ENCODE peak calls at places on chromosomes 7 and 10, in six cellular contexts. One of them, this sample, is unnamed.

GRCh38 chr10:79487296-79488194 is 24.8 kb upstream of the EIF5AL1 start:
- DNase-seq in endodermal cell: peak; percentile 96
- DNase-seq in bronchial epithelial cell: peak; percentile 53
- DNase-seq in mammary epithelial cell: peak; percentile 23
- DNase-seq in ovary: peak; percentile 43
- DNase-seq in uterus: peak; percentile 61
- DNase-seq in this sample: peak; percentile 79

GRCh38 chr10:124177180-124177518 is 83.8 kb upstream of the CHST15 start:
- DNase-seq in bronchial epithelial cell: no peak
- DNase-seq in endodermal cell: no peak
- DNase-seq in uterus: no peak
- DNase-seq in mammary epithelial cell: no peak
- DNase-seq in ovary: no peak
- DNase-seq in this sample: no peak

GRCh38 chr7:2633538-2634264 is 1.9 kb downstream of the TTYH3 start:
- DNase-seq in bronchial epithelial cell: peak; percentile 74
- DNase-seq in ovary: peak; percentile 49
- DNase-seq in mammary epithelial cell: peak; percentile 70
- DNase-seq in uterus: peak; percentile 78
- DNase-seq in endodermal cell: peak; percentile 74
- DNase-seq in this sample: no peak

GRCh38 chr7:38863609-38864291 is 45.2 kb downstream of the VPS41 start:
- DNase-seq in ovary: no peak
- DNase-seq in bronchial epithelial cell: peak; percentile 89
- DNase-seq in mammary epithelial cell: peak; percentile 81
- DNase-seq in uterus: no peak
- DNase-seq in endodermal cell: peak; percentile 63
- DNase-seq in this sample: no peak

GRCh38 chr7:132655071-132655761 is 78.9 kb upstream of the PLXNA4 start:
- DNase-seq in endodermal cell: peak; percentile 74
- DNase-seq in mammary epithelial cell: no peak
- DNase-seq in ovary: no peak
- DNase-seq in uterus: peak; percentile 21
- DNase-seq in bronchial epithelial cell: no peak
- DNase-seq in this sample: peak; percentile 7

GRCh38 chr10:132644544-132645530 is 107.2 kb downstream of the INPP5A start:
- DNase-seq in ovary: no peak
- DNase-seq in bronchial epithelial cell: no peak
- DNase-seq in endodermal cell: peak; percentile 34
- DNase-seq in mammary epithelial cell: no peak
- DNase-seq in uterus: no peak
- DNase-seq in this sample: no peak

GRCh38 chr7:132739271-132739955 is 163.1 kb upstream of the PLXNA4 start:
- DNase-seq in mammary epithelial cell: peak; percentile 71
- DNase-seq in bronchial epithelial cell: peak; percentile 83
- DNase-seq in ovary: no peak
- DNase-seq in endodermal cell: no peak
- DNase-seq in uterus: no peak
- DNase-seq in this sample: no peak

GRCh38 chr10:6027929-6028328 is 34.2 kb downstream of the IL2RA start:
- DNase-seq in mammary epithelial cell: no peak
- DNase-seq in bronchial epithelial cell: no peak
- DNase-seq in uterus: no peak
- DNase-seq in endodermal cell: no peak
- DNase-seq in ovary: no peak
- DNase-seq in this sample: no peak

GRCh38 chr7:83040454-83040853 is 122.2 kb downstream of the PCLO start:
- DNase-seq in endodermal cell: no peak
- DNase-seq in bronchial epithelial cell: no peak
- DNase-seq in mammary epithelial cell: no peak
- DNase-seq in uterus: no peak
- DNase-seq in ovary: no peak
- DNase-seq in this sample: no peak

GRCh38 chr7:47470567-47471357 is 111.1 kb downstream of the TNS3 start:
- DNase-seq in uterus: no peak
- DNase-seq in mammary epithelial cell: no peak
- DNase-seq in endodermal cell: peak; percentile 88
- DNase-seq in ovary: peak; percentile 42
- DNase-seq in bronchial epithelial cell: no peak
- DNase-seq in this sample: no peak

GRCh38 chr10:29862926-29863614 is 196.3 kb downstream of the JCAD start:
- DNase-seq in mammary epithelial cell: peak; percentile 97
- DNase-seq in endodermal cell: no peak
- DNase-seq in uterus: no peak
- DNase-seq in bronchial epithelial cell: peak; percentile 98
- DNase-seq in ovary: no peak
- DNase-seq in this sample: no peak

GRCh38 chr7:74289660-74290589 is 718 bp downstream of the CLIP2 start:
- DNase-seq in mammary epithelial cell: no peak
- DNase-seq in bronchial epithelial cell: no peak
- DNase-seq in ovary: peak; percentile 58
- DNase-seq in endodermal cell: peak; percentile 62
- DNase-seq in uterus: peak; percentile 56
- DNase-seq in this sample: peak; percentile 44

GRCh38 chr10:29120216-29120615 is 168.7 kb upstream of the LYZL1 start:
- DNase-seq in ovary: no peak
- DNase-seq in uterus: no peak
- DNase-seq in endodermal cell: no peak
- DNase-seq in bronchial epithelial cell: peak; percentile 92
- DNase-seq in mammary epithelial cell: peak; percentile 84
- DNase-seq in this sample: no peak

GRCh38 chr10:77287647-77288120 is 349.9 kb downstream of the KCNMA1 start:
- DNase-seq in mammary epithelial cell: no peak
- DNase-seq in endodermal cell: peak; percentile 68
- DNase-seq in bronchial epithelial cell: no peak
- DNase-seq in ovary: no peak
- DNase-seq in uterus: peak; percentile 71
- DNase-seq in this sample: no peak

GRCh38 chr10:4914213-4914850 is 48.9 kb upstream of the AKR1C1 start:
- DNase-seq in mammary epithelial cell: no peak
- DNase-seq in uterus: no peak
- DNase-seq in bronchial epithelial cell: no peak
- DNase-seq in ovary: no peak
- DNase-seq in endodermal cell: no peak
- DNase-seq in this sample: no peak

GRCh38 chr7:70669859-70670258 is 462.1 kb upstream of the GALNT17 start:
- DNase-seq in endodermal cell: no peak
- DNase-seq in bronchial epithelial cell: no peak
- DNase-seq in ovary: no peak
- DNase-seq in uterus: no peak
- DNase-seq in mammary epithelial cell: no peak
- DNase-seq in this sample: no peak

GRCh38 chr10:33032354-33033254 is 74.6 kb upstream of the ITGB1 start:
- DNase-seq in bronchial epithelial cell: peak; percentile 69
- DNase-seq in mammary epithelial cell: peak; percentile 85
- DNase-seq in endodermal cell: no peak
- DNase-seq in ovary: no peak
- DNase-seq in uterus: no peak
- DNase-seq in this sample: peak; percentile 10

GRCh38 chr10:100319736-100320135 is 10.3 kb downstream of the PKD2L1 start:
- DNase-seq in endodermal cell: no peak
- DNase-seq in mammary epithelial cell: no peak
- DNase-seq in uterus: no peak
- DNase-seq in ovary: no peak
- DNase-seq in bronchial epithelial cell: no peak
- DNase-seq in this sample: no peak

GRCh38 chr10:23294638-23295247 is 49.9 kb downstream of the C10orf67 start:
- DNase-seq in endodermal cell: no peak
- DNase-seq in mammary epithelial cell: no peak
- DNase-seq in bronchial epithelial cell: peak; percentile 23
- DNase-seq in ovary: no peak
- DNase-seq in uterus: no peak
- DNase-seq in this sample: no peak

GRCh38 chr10:107585630-107586029 is 421.1 kb upstream of the SORCS1 start:
- DNase-seq in uterus: no peak
- DNase-seq in ovary: no peak
- DNase-seq in endodermal cell: no peak
- DNase-seq in bronchial epithelial cell: peak; percentile 72
- DNase-seq in mammary epithelial cell: peak; percentile 32
- DNase-seq in this sample: no peak

GRCh38 chr7:101953248-101953819 is 135.9 kb downstream of the CUX1 start:
- DNase-seq in endodermal cell: no peak
- DNase-seq in bronchial epithelial cell: peak; percentile 43
- DNase-seq in uterus: peak; percentile 93
- DNase-seq in mammary epithelial cell: no peak
- DNase-seq in ovary: peak; percentile 67
- DNase-seq in this sample: peak; percentile 71

GRCh38 chr7:92614586-92615237 is 24.5 kb upstream of the FAM133B start:
- DNase-seq in mammary epithelial cell: no peak
- DNase-seq in endodermal cell: no peak
- DNase-seq in bronchial epithelial cell: no peak
- DNase-seq in uterus: no peak
- DNase-seq in ovary: no peak
- DNase-seq in this sample: no peak

GRCh38 chr7:66630529-66630928 is 1.8 kb downstream of the KCTD7 start:
- DNase-seq in mammary epithelial cell: no peak
- DNase-seq in bronchial epithelial cell: no peak
- DNase-seq in endodermal cell: no peak
- DNase-seq in uterus: no peak
- DNase-seq in ovary: no peak
- DNase-seq in this sample: no peak

GRCh38 chr10:79178614-79179403 is 110.0 kb downstream of the ZMIZ1 start:
- DNase-seq in uterus: peak; percentile 87
- DNase-seq in bronchial epithelial cell: no peak
- DNase-seq in ovary: peak; percentile 75
- DNase-seq in endodermal cell: peak; percentile 75
- DNase-seq in mammary epithelial cell: no peak
- DNase-seq in this sample: no peak

GRCh38 chr7:157389951-157390730 is 53.3 kb downstream of the DNAJB6 start:
- DNase-seq in endodermal cell: no peak
- DNase-seq in mammary epithelial cell: no peak
- DNase-seq in ovary: no peak
- DNase-seq in bronchial epithelial cell: no peak
- DNase-seq in uterus: no peak
- DNase-seq in this sample: no peak
- H3K4me3 ChIP-seq in endodermal cell: no peak overlapping the region
- H3K4me3 ChIP-seq in mammary epithelial cell: no peak overlapping the region
- H3K4me3 ChIP-seq in ovary: no peak overlapping the region
- H3K4me3 ChIP-seq in bronchial epithelial cell: no peak overlapping the region
- H3K4me3 ChIP-seq in uterus: no peak overlapping the region
- H3K4me3 ChIP-seq in this sample: no peak overlapping the region

GRCh38 chr10:88689366-88689765 is 16.7 kb upstream of the LIPK start:
- DNase-seq in ovary: no peak
- DNase-seq in uterus: no peak
- DNase-seq in endodermal cell: no peak
- DNase-seq in mammary epithelial cell: no peak
- DNase-seq in bronchial epithelial cell: peak; percentile 60
- DNase-seq in this sample: no peak

GRCh38 chr10:88687853-88688467 is 18.1 kb upstream of the LIPK start:
- DNase-seq in ovary: no peak
- DNase-seq in bronchial epithelial cell: peak; percentile 40
- DNase-seq in uterus: no peak
- DNase-seq in endodermal cell: no peak
- DNase-seq in mammary epithelial cell: no peak
- DNase-seq in this sample: peak; percentile 40

GRCh38 chr10:88693392-88694020 is 12.5 kb upstream of the LIPK start:
- DNase-seq in endodermal cell: no peak
- DNase-seq in mammary epithelial cell: no peak
- DNase-seq in uterus: no peak
- DNase-seq in bronchial epithelial cell: no peak
- DNase-seq in ovary: no peak
- DNase-seq in this sample: no peak
- TF ChIP-seq CTCF in endodermal cell: peak; percentile 59
- TF ChIP-seq CTCF in mammary epithelial cell: peak; percentile 39
- TF ChIP-seq CTCF in uterus: peak; percentile 12
- TF ChIP-seq CTCF in bronchial epithelial cell: peak; percentile 3
- TF ChIP-seq CTCF in ovary: no peak
- TF ChIP-seq CTCF in this sample: no peak

GRCh38 chr7:25775999-25776736 is 375.8 kb upstream of the NFE2L3 start:
- DNase-seq in uterus: no peak
- DNase-seq in ovary: no peak
- DNase-seq in endodermal cell: no peak
- DNase-seq in bronchial epithelial cell: no peak
- DNase-seq in mammary epithelial cell: no peak
- DNase-seq in this sample: no peak

GRCh38 chr7:25776737-25777109 is 375.3 kb upstream of the NFE2L3 start:
- DNase-seq in bronchial epithelial cell: no peak
- DNase-seq in endodermal cell: no peak
- DNase-seq in uterus: no peak
- DNase-seq in mammary epithelial cell: no peak
- DNase-seq in ovary: no peak
- DNase-seq in this sample: no peak

GRCh38 chr7:25775570-25775969 is 376.4 kb upstream of the NFE2L3 start:
- DNase-seq in bronchial epithelial cell: no peak
- DNase-seq in uterus: no peak
- DNase-seq in mammary epithelial cell: no peak
- DNase-seq in ovary: no peak
- DNase-seq in endodermal cell: no peak
- DNase-seq in this sample: no peak

GRCh38 chr7:25772802-25773201 is 379.2 kb upstream of the NFE2L3 start:
- DNase-seq in endodermal cell: no peak
- DNase-seq in ovary: no peak
- DNase-seq in bronchial epithelial cell: no peak
- DNase-seq in mammary epithelial cell: no peak
- DNase-seq in uterus: no peak
- DNase-seq in this sample: no peak

GRCh38 chr7:25774675-25775074 is 377.3 kb upstream of the NFE2L3 start:
- DNase-seq in endodermal cell: no peak
- DNase-seq in ovary: no peak
- DNase-seq in mammary epithelial cell: no peak
- DNase-seq in bronchial epithelial cell: no peak
- DNase-seq in uterus: no peak
- DNase-seq in this sample: no peak
- H3K4me3 ChIP-seq in endodermal cell: no peak overlapping the region
- H3K4me3 ChIP-seq in ovary: no peak overlapping the region
- H3K4me3 ChIP-seq in mammary epithelial cell: no peak overlapping the region
- H3K4me3 ChIP-seq in bronchial epithelial cell: no peak overlapping the region
- H3K4me3 ChIP-seq in uterus: no peak overlapping the region
- H3K4me3 ChIP-seq in this sample: no peak overlapping the region

GRCh38 chr10:60315311-60315710 is 74.4 kb downstream of the ANK3 start:
- DNase-seq in ovary: no peak
- DNase-seq in uterus: no peak
- DNase-seq in mammary epithelial cell: no peak
- DNase-seq in bronchial epithelial cell: no peak
- DNase-seq in endodermal cell: no peak
- DNase-seq in this sample: no peak
- TF ChIP-seq CTCF in ovary: no peak
- TF ChIP-seq CTCF in uterus: no peak
- TF ChIP-seq CTCF in mammary epithelial cell: no peak
- TF ChIP-seq CTCF in bronchial epithelial cell: no peak
- TF ChIP-seq CTCF in endodermal cell: no peak
- TF ChIP-seq CTCF in this sample: no peak

This sample was measured in GM12865.